ENCODE peak calls at places on chromosomes 5 and 9, in five cellular contexts. Z is neuronal stem cell, D is IMR-90, R is PC-3, N is mammary epithelial cell. G is an unnamed sample. For H3K4me1, the result is how much of the 10 kb centered on the place peaks cover.

GRCh38 chr9:31124389-31124788 is 1260.1 kb upstream of the ACO1 start:
- DNase-seq in N (no peak), Z (no peak), D (no peak), R (no peak), G (no peak)

GRCh38 chr5:34524123-34524522 is 132.0 kb upstream of the RAI14 start:
- DNase-seq in R (peak), N (peak), Z (no peak), D (peak), G (peak)

GRCh38 chr9:127572961-127573727 is 38.9 kb upstream of the STXBP1 start:
- DNase-seq in Z (no peak), N (no peak), R (peak), D (peak), G (peak)

GRCh38 chr5:54874337-54875021 is 110.9 kb downstream of the ESM1 start:
- DNase-seq in D (peak), N (peak), R (peak), Z (no peak), G (peak)

GRCh38 chr5:68074048-68074632 is 141.4 kb upstream of the PIK3R1 start:
- DNase-seq in N (no peak), D (no peak), Z (no peak), R (no peak), G (peak)

GRCh38 chr5:66992547-66992946 is 204.1 kb downstream of the CD180 start:
- DNase-seq in Z (no peak), D (no peak), N (no peak), R (no peak), G (peak)

GRCh38 chr5:98927242-98927987 is 1.4 kb downstream of the CHD1 start:
- DNase-seq in D (peak), N (peak), R (peak), Z (peak), G (peak)

GRCh38 chr5:98713027-98713426 is 60.4 kb upstream of the RGMB start:
- DNase-seq in Z (no peak), N (no peak), R (no peak), D (peak), G (peak)

GRCh38 chr9:89845862-89846261 is 241.1 kb downstream of the GADD45G start:
- DNase-seq in D (no peak), R (no peak), Z (no peak), N (no peak), G (no peak)

GRCh38 chr5:173498286-173498685 is 118.2 kb downstream of the BOD1 start:
- DNase-seq in N (no peak), D (peak), Z (peak), R (no peak), G (peak)

GRCh38 chr9:129471201-129472019 is 149.5 kb downstream of the C9orf50 start:
- DNase-seq in D (no peak), Z (no peak), N (no peak), R (no peak), G (no peak)

GRCh38 chr5:151708126-151708525 is 21.4 kb upstream of the SPARC start:
- DNase-seq in R (peak), N (no peak), D (no peak), Z (no peak), G (no peak)

GRCh38 chr9:69325409-69326212 is 596 bp downstream of the ENTREP1 start:
- DNase-seq in N (peak), D (no peak), Z (no peak), R (no peak), G (peak)

GRCh38 chr9:112029921-112030444 is 133.4 kb downstream of the UGCG start:
- DNase-seq in R (peak), Z (no peak), N (peak), D (peak), G (peak)

GRCh38 chr5:160042674-160043073 is 33.7 kb downstream of the TTC1 start:
- DNase-seq in Z (no peak), N (no peak), R (no peak), D (no peak), G (no peak)

GRCh38 chr9:18438300-18438925 is 35.5 kb upstream of the ADAMTSL1 start:
- DNase-seq in D (peak), R (no peak), N (no peak), Z (no peak), G (peak)

GRCh38 chr9:78406146-78406545 is 109.2 kb downstream of the PSAT1 start:
- DNase-seq in N (no peak), D (no peak), R (no peak), Z (no peak), G (peak)

GRCh38 chr9:133738039-133738805 is at the start of gene SARDH:
- DNase-seq in N (no peak), D (peak), Z (peak), R (peak), G (peak)

GRCh38 chr5:35246928-35247644 is 16.8 kb upstream of the PRLR start:
- DNase-seq in R (peak), N (no peak), Z (no peak), D (no peak), G (no peak)

GRCh38 chr5:65334077-65334476 is 147.6 kb downstream of the ADAMTS6 start:
- DNase-seq in Z (no peak), D (no peak), N (peak), R (no peak), G (no peak)

GRCh38 chr9:90882991-90883600 is 81.5 kb downstream of the SYK start:
- DNase-seq in Z (no peak), D (no peak), R (no peak), N (no peak), G (no peak)

GRCh38 chr5:135343417-135343816 is 55.6 kb downstream of the MACROH2A1 start:
- DNase-seq in D (no peak), Z (no peak), R (peak), N (peak), G (no peak)

GRCh38 chr5:154543380-154543779 is 65.4 kb upstream of the HAND1 start:
- DNase-seq in N (peak), D (no peak), R (no peak), Z (no peak), G (no peak)

DNA sequence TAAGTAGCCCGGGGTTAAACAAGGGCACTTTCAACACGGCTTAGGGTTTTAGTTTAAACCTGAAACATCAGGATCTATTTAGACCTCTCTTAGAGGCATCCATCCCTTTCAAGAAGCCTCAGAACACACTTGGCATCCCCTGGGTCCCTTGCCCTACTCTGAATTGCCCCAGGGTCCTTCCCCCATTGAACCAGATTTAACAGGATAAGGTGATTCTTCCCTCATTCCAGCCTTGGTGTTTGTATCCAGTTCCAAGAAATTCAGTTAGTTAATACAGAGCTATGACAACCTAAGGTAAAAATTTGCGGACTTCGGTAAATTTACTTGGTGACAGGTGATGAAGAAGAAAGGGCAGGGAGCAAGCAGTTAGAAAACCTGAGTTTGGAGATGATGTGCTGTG is 35.8 kb upstream of the GLIS3 start:
- DNase-seq in D (no peak), Z (no peak), R (no peak), N (no peak), G (no peak)
- H3K9ac ChIP-seq in D (no peak), Z (no peak), R (no peak), N (no peak), G (no peak)

DNA sequence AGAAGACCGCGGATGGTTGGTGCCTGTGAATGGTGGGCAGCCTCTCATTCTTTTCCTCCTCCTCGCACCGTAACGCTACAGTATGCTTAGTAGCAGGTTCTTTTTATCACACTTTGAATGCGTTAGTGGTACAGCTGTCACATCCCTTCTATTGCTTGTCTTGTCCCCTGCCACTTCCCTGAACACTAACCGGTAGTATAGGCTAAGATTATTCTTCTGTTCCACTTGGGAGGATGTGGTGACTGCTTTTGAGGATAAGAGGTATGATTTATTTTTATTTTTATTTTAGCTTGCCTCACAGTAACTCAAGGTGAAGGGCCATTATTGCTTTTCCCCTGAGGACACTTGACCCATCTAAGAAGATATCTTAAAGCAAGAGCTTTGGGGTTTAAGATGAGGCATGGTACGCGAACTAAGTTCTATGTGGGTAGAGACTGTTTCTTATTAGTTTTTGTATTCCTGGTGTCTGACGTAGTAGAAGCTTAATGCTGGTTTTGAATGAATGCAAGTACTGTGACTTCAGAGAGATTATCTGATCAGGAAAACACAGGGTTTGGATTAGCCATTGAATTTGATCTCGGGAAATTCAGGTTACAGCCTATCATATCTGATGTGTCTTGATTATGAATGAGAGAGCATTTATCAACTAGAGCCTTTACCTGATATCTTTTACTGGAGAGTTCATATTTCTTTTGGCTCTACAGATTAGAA is 951 bp downstream of the UNC13B start:
- DNase-seq in D (no peak), N (peak), R (peak), Z (peak), G (peak)
- H3K4me3 ChIP-seq in D (peak), N (peak), R (peak), Z (peak), G (peak)

DNA sequence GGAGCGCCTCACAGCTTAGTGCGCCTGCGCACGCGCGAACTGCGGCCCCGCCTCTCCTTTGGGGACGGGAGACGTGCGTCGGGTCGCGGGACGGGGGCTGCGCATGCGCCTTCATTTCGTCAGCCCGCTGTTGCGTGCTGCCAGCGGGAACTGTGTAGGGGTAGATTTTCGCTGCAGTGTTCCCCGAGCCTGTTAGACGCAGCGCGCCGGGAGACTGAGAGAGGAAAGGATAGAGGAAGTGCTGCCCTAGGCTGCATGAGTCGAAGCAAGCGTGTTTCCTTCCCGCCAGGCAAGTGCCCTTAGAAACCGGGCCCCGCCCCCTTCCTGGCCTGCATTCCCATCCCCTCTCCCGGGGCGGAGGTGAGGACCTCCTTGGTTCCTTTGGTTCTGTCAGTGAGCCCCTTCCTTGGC is 12.3 kb downstream of the ITGA1 start:
- DNase-seq in Z (peak), D (peak), R (peak), N (peak), G (peak)
- H3K4me1 ChIP-seq in Z (under half), D (under half), R (under half), N (under half), G (half or more)

DNA sequence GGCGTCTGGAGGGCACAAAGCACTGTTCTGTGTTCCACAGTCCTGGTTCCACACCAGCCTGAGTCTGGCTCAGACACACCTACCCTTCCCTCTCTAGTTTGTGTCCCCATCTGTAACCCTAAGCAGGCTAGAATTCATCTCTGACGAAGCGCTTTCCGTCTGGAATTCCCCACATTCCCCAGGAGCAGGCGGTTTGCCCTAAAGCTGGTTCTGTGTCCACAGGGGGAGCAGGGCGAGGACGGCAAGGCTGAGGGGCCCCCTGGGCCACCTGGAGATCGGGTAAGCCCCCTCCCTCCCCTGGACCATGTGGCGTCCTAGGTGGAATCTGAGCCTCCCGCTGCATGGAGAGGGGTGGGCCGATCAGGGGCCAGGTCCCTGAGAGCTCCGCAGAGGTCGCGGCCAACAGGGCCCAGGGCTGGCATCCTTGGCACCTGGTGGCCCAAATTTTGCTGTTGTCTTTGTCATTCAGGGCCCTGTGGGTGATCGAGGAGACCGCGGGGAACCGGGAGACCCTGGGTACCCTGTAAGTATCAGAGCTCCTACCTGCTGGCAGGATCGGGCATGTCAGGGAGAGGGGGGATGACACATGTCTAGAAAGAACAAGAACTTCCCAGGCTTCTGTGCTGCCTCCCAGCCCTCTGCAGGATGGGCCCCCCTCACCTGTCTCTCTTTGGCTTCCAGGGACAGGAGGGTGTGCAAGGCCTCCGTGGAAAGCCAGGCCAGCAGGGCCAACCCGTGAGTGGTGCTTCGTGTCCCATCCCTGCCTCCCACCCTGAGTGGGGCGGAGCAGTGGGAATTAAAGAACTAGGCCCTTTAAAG is 34.5 kb upstream of the ORM1 start:
- DNase-seq in Z (no peak), N (peak), D (peak), R (peak), G (peak)
- H3K9ac ChIP-seq in Z (peak), N (peak), D (no peak), R (no peak), G (no peak)

GRCh38 chr9:2264081-2264480 is 248.9 kb downstream of the SMARCA2 start:
- DNase-seq in N (no peak), D (no peak), Z (no peak), R (no peak), G (no peak)

GRCh38 chr9:2262371-2262770 is 247.2 kb downstream of the SMARCA2 start:
- DNase-seq in R (no peak), Z (no peak), D (no peak), N (no peak), G (no peak)

GRCh38 chr9:2261421-2262103 is 246.4 kb downstream of the SMARCA2 start:
- DNase-seq in Z (no peak), D (no peak), R (no peak), N (no peak), G (no peak)

GRCh38 chr9:2262809-2263510 is 247.8 kb downstream of the SMARCA2 start:
- DNase-seq in Z (no peak), D (no peak), R (no peak), N (no peak), G (no peak)

DNA sequence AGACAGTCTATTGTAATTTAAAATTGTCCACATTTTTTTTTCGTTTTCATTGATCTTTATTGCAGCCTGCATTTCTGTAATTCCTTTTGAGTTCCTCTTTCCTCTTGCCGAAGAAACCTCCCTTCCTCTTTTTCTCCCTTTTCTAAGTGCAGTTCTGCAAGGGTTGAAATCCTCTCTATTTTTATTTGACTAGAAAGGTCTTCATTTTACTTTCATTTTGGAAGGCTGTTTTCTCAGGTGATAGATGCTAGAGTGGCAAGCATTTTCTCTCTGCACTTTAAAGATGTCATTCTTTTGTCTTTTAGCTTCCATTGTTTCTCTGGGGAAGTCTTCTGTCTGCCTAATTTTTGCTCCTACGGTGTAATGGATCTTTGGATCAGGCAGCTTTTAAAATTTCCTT is 248.5 kb downstream of the SMARCA2 start:
- DNase-seq in R (no peak), D (no peak), N (no peak), Z (no peak), G (no peak)
- H3K4me3 ChIP-seq in R (no peak), D (no peak), N (no peak), Z (no peak), G (no peak)

GRCh38 chr5:116370886-116371285 is 203.7 kb downstream of the SEMA6A start:
- DNase-seq in Z (no peak), D (peak), N (peak), R (peak), G (peak)

GRCh38 chr5:116372931-116373597 is 201.6 kb downstream of the SEMA6A start:
- DNase-seq in Z (no peak), N (no peak), R (no peak), D (no peak), G (no peak)

GRCh38 chr5:116371935-116372334 is 202.7 kb downstream of the SEMA6A start:
- DNase-seq in D (no peak), Z (no peak), N (no peak), R (no peak), G (no peak)

GRCh38 chr5:116370149-116370548 is 204.5 kb downstream of the SEMA6A start:
- DNase-seq in D (no peak), N (no peak), R (no peak), Z (no peak), G (no peak)

GRCh38 chr5:116371431-116371830 is 203.2 kb downstream of the SEMA6A start:
- DNase-seq in N (no peak), R (no peak), Z (no peak), D (no peak), G (no peak)
- H3K4me1 ChIP-seq in N (under half), R (under half), Z (under half), D (under half), G (under half)

GRCh38 chr9:97635026-97635425 is 1.4 kb downstream of the NCBP1 start:
- DNase-seq in Z (no peak), N (no peak), R (peak), D (no peak), G (no peak)
- H3K9ac ChIP-seq in Z (no peak), N (peak), R (peak), D (peak), G (peak)

GRCh38 chr5:109997191-109997590 is 307.5 kb downstream of the MAN2A1 start:
- DNase-seq in R (no peak), Z (no peak), N (no peak), D (no peak), G (no peak)
- H3K4me3 ChIP-seq in R (no peak), Z (no peak), N (no peak), D (no peak), G (no peak)

DNA sequence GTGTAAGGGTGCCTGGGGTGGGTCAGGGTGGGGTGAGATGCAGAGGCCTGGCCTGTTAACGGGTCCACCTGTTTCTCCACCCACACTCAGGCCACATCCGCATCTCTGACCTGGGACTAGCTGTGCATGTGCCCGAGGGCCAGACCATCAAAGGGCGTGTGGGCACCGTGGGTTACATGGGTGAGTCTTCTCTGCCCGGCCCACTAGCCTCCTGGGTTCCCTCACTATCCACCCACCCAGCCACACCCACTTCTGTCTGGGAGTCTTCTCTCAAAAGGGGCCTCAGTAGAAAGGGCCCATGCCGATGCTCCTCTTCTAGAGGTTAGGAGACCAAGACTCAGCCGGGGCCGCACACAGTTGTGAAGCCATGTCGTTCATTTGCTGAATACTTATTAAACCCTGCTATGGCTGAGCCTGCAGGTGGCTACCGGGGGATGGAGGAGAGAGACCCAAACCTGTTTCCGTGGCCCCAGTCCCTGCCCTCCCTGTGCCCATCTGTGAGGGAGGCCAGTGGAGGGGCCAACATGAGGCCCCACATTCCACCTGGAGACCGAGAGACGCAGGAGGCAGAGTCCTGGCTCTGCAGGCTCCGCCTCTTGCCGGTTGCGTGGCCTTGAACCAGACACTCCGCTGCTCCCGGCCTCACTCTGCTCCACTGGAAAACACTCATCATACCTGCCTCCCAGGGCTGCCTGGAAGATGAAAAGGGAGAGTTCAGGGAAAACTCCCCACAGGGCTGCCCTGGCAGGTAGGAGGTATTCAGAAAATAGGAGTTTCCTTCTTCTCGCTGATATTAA is 8.7 kb downstream of the GRK6 start:
- DNase-seq in D (no peak), Z (no peak), R (no peak), N (no peak), G (no peak)
- H3K4me1 ChIP-seq in D (under half), Z (under half), R (under half), N (under half), G (under half)